ENCODE peak calls at places on chromosomes 13 and 19, in seven cellular contexts. M, U, K, F, J, X and V are unnamed samples.

GRCh38 chr13:33351324-33351723 is 65.8 kb upstream of the STARD13 start:
- DNase-seq in M (no peak), J (no peak), K (no peak), F (no peak), U (peak), X (no peak), V (peak)

GRCh38 chr19:3644351-3645066 is 17.9 kb upstream of the CACTIN start:
- DNase-seq in M (no peak), U (no peak), J (no peak), F (no peak), K (no peak), X (no peak), V (no peak)

GRCh38 chr19:33736158-33736557 is 60.5 kb upstream of the KCTD15 start:
- DNase-seq in K (no peak), J (no peak), X (no peak), M (no peak), F (no peak), U (no peak), V (no peak)

GRCh38 chr19:49588370-49589122 is 2.4 kb upstream of the PRR12 start:
- DNase-seq in M (no peak), F (no peak), K (no peak), X (no peak), J (no peak), U (no peak), V (no peak)

GRCh38 chr13:103371271-103371670 is 305.1 kb upstream of the SLC10A2 start:
- DNase-seq in M (no peak), F (no peak), J (no peak), U (no peak), K (no peak), X (no peak), V (no peak)

GRCh38 chr13:51579676-51580075 is 4.6 kb upstream of the WDFY2 start:
- DNase-seq in K (no peak), J (no peak), U (no peak), X (no peak), F (no peak), M (peak), V (no peak)

GRCh38 chr19:27635401-27635800 is 1577.5 kb downstream of the UQCRFS1 start:
- DNase-seq in F (no peak), K (no peak), J (no peak), M (no peak), U (no peak), X (no peak), V (peak)

GRCh38 chr19:8387688-8388611 is 2.2 kb upstream of the RAB11B start:
- DNase-seq in M (peak), J (no peak), K (no peak), U (no peak), X (no peak), F (peak), V (no peak)

GRCh38 chr13:42720116-42720857 is 61.1 kb upstream of the FAM216B start:
- DNase-seq in M (peak), J (peak), K (no peak), X (no peak), F (peak), U (peak), V (peak)

GRCh38 chr19:38647966-38648788 is 728 bp downstream of the ACTN4 start:
- DNase-seq in K (no peak), J (no peak), U (no peak), X (peak), F (no peak), M (no peak), V (no peak)

GRCh38 chr19:16210168-16210567 is 12.5 kb downstream of the AP1M1 start:
- DNase-seq in K (no peak), X (no peak), U (no peak), J (no peak), F (no peak), M (no peak), V (peak)
- TF ChIP-seq JUND in K (no peak), X (no peak), U (no peak), J (no peak), F (no peak), M (no peak), V (no peak)

DNA sequence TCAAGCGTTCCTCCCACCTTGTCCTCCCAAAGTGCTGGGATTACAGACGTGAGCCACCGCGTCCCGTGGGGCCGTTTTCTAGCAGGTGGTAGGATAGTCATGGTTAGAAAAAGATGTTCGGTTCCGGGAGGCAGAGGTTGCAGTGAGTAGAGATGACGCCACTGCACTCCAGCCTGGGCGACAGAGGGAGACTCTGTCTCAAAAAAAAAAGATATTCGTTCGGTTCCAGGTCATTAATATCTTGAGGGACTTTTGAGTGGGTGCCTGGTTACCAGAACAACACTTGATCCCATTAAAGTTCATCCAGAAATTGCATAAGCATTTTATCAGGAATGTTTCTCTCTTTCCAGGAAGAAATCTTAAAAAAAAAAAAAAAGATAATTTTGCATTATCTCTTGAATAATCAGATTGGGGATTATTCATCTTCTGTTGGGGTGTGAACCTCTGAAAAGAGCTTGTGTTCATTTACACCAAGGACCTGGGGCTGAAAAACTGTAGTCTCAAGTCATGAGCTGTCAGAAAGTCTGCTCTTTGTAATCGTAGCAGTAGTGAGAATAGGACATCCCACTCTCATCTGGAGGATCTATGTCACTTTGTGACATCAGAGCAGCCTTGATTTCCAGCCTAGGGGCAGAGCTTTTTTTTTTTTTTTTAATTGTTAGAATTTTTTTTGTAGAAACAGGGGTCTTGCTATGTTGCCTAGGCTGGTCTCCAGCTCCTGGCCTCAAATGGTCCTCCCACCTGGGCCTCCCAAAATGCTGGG is 1.0 kb upstream of the ETHE1 start:
- DNase-seq in M (no peak), X (no peak), U (no peak), J (no peak), K (no peak), F (no peak), V (no peak)
- TF ChIP-seq JUND in M (no peak), X (no peak), U (no peak), J (no peak), K (no peak), F (no peak), V (no peak)

GRCh38 chr13:98289339-98289935 is 112.4 kb upstream of the RNF113B start:
- DNase-seq in M (no peak), U (no peak), K (no peak), X (no peak), J (no peak), F (no peak), V (no peak)

GRCh38 chr13:98293103-98293502 is 116.0 kb upstream of the RNF113B start:
- DNase-seq in U (no peak), M (peak), J (no peak), F (no peak), X (no peak), K (no peak), V (peak)

GRCh38 chr13:98291658-98292057 is 114.6 kb upstream of the RNF113B start:
- DNase-seq in J (no peak), U (no peak), K (no peak), X (no peak), F (no peak), M (peak), V (no peak)

GRCh38 chr13:98293570-98294142 is 116.6 kb upstream of the RNF113B start:
- DNase-seq in M (no peak), J (no peak), F (no peak), X (no peak), U (no peak), K (no peak), V (peak)

GRCh38 chr13:98290261-98290660 is 113.2 kb upstream of the RNF113B start:
- DNase-seq in J (no peak), K (no peak), X (no peak), U (no peak), F (no peak), M (no peak), V (no peak)
- TF ChIP-seq JUND in J (no peak), K (no peak), X (no peak), U (no peak), F (no peak), M (no peak), V (no peak)

DNA sequence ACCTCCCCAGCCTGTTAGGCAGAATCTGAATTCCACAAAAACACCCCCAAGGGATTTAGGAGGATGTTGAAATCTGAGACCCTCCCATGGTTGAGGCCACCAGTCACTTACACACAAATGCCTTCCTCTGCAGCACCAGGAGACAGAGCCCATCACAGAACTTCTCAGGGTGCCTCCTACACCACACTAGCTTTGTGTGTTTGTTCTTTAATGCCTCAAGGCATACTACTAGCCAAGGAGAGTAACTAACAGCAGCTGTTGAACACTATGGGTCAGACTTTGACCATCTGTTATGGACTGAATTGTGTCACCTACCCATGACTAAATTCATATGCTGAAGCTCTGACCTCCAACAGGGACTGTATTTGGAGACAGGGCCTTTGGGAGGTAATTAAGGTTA is 9.5 kb upstream of the MED26 start:
- DNase-seq in U (no peak), M (no peak), F (no peak), X (no peak), J (no peak), K (no peak), V (no peak)
- TF ChIP-seq JUND in U (no peak), M (no peak), F (no peak), X (no peak), J (no peak), K (no peak), V (no peak)

DNA sequence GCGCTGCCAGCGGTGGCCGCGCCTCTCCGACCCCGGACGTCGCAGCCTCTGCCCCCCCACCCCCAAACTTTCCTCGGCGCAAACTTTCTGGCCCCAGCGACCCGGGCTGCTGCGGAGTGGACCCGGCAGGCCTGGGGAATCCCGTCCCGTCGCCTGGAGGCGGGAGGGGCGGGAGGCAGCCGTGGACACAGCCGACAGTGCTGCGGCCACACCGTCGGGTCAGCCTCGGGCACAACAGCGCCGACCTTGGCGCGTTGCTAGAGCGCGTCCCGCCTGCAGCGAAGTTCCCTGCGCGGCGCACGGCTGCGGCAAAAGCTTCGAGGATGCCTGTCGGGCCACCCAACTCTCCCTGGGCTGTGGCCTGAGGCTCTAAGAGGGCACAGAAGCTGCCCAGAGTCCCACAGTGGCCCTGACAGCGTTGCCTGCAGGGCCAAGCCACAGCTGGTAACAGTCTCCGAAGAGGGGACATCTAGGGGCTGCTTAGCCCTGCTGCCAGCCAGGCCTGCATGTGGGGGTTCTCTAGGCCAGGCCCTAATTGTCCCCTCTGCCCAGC is 1.3 kb downstream of the NFIX start:
- DNase-seq in K (no peak), X (peak), J (no peak), F (peak), U (no peak), M (peak), V (peak)
- TF ChIP-seq JUND in K (no peak), X (no peak), J (no peak), F (no peak), U (no peak), M (no peak), V (no peak)

GRCh38 chr13:73715114-73715909 is 418.9 kb downstream of the KLF12 start:
- DNase-seq in M (no peak), X (no peak), U (no peak), J (peak), F (no peak), K (no peak), V (no peak)
- TF ChIP-seq JUND in M (no peak), X (no peak), U (no peak), J (no peak), F (no peak), K (no peak), V (no peak)

GRCh38 chr19:13872695-13873389 is 4.1 kb upstream of the NANOS3 start:
- DNase-seq in U (no peak), K (no peak), F (peak), X (peak), M (no peak), J (no peak), V (no peak)
- TF ChIP-seq JUND in U (no peak), K (no peak), F (no peak), X (no peak), M (no peak), J (no peak), V (no peak)

GRCh38 chr13:26022538-26023292 is 29.1 kb downstream of the SHISA2 start:
- DNase-seq in X (peak), F (no peak), U (no peak), J (no peak), M (no peak), K (no peak), V (peak)
- TF ChIP-seq JUND in X (no peak), F (no peak), U (no peak), J (no peak), M (no peak), K (no peak), V (no peak)